ENCODE peak calls at places on chromosomes 13 and 19, in four cellular contexts. K is globus pallidus, R is Peyer's patch, U is left ventricle myocardium inferior. I is an unnamed sample.

GRCh38 chr13:26965976-26966375 is 205.4 kb upstream of the GPR12 start:
- DNase-seq in K (no peak), U (peak), R (no peak), I (no peak)

GRCh38 chr13:26482451-26483197 is 74.9 kb upstream of the WASF3 start:
- DNase-seq in K (peak), U (no peak), R (peak), I (peak)

GRCh38 chr13:76319921-76320320 is 566.3 kb downstream of the KCTD12 start:
- DNase-seq in R (no peak), K (no peak), U (no peak), I (no peak)

GRCh38 chr19:10887616-10888367 is 16.4 kb downstream of the CARM1 start:
- DNase-seq in R (no peak), U (no peak), K (no peak), I (no peak)

GRCh38 chr13:112700291-112701060 is 10.6 kb downstream of the ATP11A start:
- DNase-seq in R (peak), K (no peak), U (no peak), I (no peak)

GRCh38 chr19:34654796-34655195 is 22.2 kb downstream of the SCGB2B2 start:
- DNase-seq in R (no peak), U (no peak), K (no peak), I (no peak)

GRCh38 chr13:107585466-107585865 is 629.9 kb downstream of the LIG4 start:
- DNase-seq in U (no peak), K (no peak), R (no peak), I (no peak)

GRCh38 chr13:74287672-74288169 is 153.5 kb upstream of the KLF12 start:
- DNase-seq in U (peak), K (peak), R (peak), I (peak)

GRCh38 chr19:2013683-2013961 is 1.9 kb downstream of the BTBD2 start:
- DNase-seq in R (no peak), U (no peak), K (no peak), I (no peak)

GRCh38 chr13:48564046-48564445 is 31.2 kb upstream of the RCBTB2 start:
- DNase-seq in K (no peak), R (no peak), U (no peak), I (no peak)

GRCh38 chr19:17073869-17074627 is 1.2 kb downstream of the HAUS8 start:
- DNase-seq in R (peak), K (no peak), U (no peak), I (no peak)

GRCh38 chr19:33778089-33778791 is 18.4 kb upstream of the KCTD15 start:
- DNase-seq in U (peak), K (peak), R (peak), I (peak)

GRCh38 chr13:44591316-44591715 is 15.2 kb upstream of the TSC22D1 start:
- DNase-seq in K (no peak), U (no peak), R (no peak), I (no peak)

GRCh38 chr19:39363909-39364457 is 21.8 kb downstream of the SAMD4B start:
- DNase-seq in R (no peak), K (peak), U (peak), I (no peak)

GRCh38 chr19:40305403-40305802 is 20.3 kb upstream of the AKT2 start:
- DNase-seq in K (peak), R (peak), U (peak), I (peak)

GRCh38 chr13:99969368-99969933 is 2.1 kb downstream of the ZIC5 start:
- DNase-seq in U (no peak), K (no peak), R (peak), I (no peak)

GRCh38 chr13:25678398-25678797 is 306.6 kb downstream of the ATP8A2 start:
- DNase-seq in U (no peak), R (no peak), K (no peak), I (no peak)

GRCh38 chr13:29566206-29566605 is 29.3 kb downstream of the SLC7A1 start:
- DNase-seq in K (no peak), R (no peak), U (no peak), I (no peak)

GRCh38 chr13:106318941-106319411 is 216.5 kb downstream of the EFNB2 start:
- DNase-seq in K (no peak), U (no peak), R (no peak), I (peak)